ENCODE peak calls at places on chromosomes 11 and 22, in four cellular contexts. O is HepG2, Q is K562, X is GM12878. U is an unnamed sample.

GRCh38 chr11:70948855-70949551 is 303.4 kb downstream of the SHANK2 start:
- DNase-seq in O (no peak), Q (no peak), X (no peak), U (no peak)

GRCh38 chr11:10856689-10857603 is 907 bp downstream of the ZBED5 start:
- DNase-seq in O (peak; percentile 48), Q (peak; percentile 73), X (peak; percentile 15), U (peak; percentile 39)

GRCh38 chr11:116984186-116984585 is 114.0 kb downstream of the SIK3 start:
- DNase-seq in O (peak; percentile 68), Q (no peak), X (no peak), U (no peak)

GRCh38 chr11:46724088-46724487 is 5.1 kb downstream of the F2 start:
- DNase-seq in O (no peak), Q (no peak), X (no peak), U (no peak)

GRCh38 chr22:50576070-50576469 is 2.2 kb downstream of the CPT1B start:
- DNase-seq in O (peak; percentile 81), Q (peak; percentile 79), X (no peak), U (peak; percentile 69)

GRCh38 chr11:68386331-68386978 is 74.1 kb downstream of the LRP5 start:
- DNase-seq in O (no peak), Q (peak; percentile 23), X (no peak), U (no peak)

GRCh38 chr11:8768625-8769333 is 86.2 kb downstream of the RPL27A start:
- DNase-seq in O (peak; percentile 39), Q (peak; percentile 61), X (no peak), U (peak; percentile 44)

GRCh38 chr11:86977441-86978050 is 22.4 kb upstream of the FZD4 start:
- DNase-seq in O (no peak), Q (no peak), X (no peak), U (no peak)

GRCh38 chr22:35575116-35575748 is 34.6 kb downstream of the RASD2 start:
- DNase-seq in O (no peak), Q (peak; percentile 16), X (no peak), U (no peak)

GRCh38 chr11:61963016-61963281 is 4.5 kb downstream of the FTH1 start:
- DNase-seq in O (no peak), Q (peak; percentile 68), X (no peak), U (no peak)

GRCh38 chr22:20803696-20804324 is 29.9 kb downstream of the SERPIND1 start:
- DNase-seq in O (peak; percentile 40), Q (peak; percentile 84), X (no peak), U (peak; percentile 39)
- TF ChIP-seq POLR2AphosphoS2 in O (no peak), Q (no peak), X (no peak), U (no peak)

GRCh38 chr11:82873919-82874333 is 26.3 kb downstream of the PRCP start:
- DNase-seq in O (no peak), Q (no peak), X (no peak), U (no peak)
- TF ChIP-seq SMC3 in O (no peak), Q (no peak), X (no peak), U (no peak)

DNA sequence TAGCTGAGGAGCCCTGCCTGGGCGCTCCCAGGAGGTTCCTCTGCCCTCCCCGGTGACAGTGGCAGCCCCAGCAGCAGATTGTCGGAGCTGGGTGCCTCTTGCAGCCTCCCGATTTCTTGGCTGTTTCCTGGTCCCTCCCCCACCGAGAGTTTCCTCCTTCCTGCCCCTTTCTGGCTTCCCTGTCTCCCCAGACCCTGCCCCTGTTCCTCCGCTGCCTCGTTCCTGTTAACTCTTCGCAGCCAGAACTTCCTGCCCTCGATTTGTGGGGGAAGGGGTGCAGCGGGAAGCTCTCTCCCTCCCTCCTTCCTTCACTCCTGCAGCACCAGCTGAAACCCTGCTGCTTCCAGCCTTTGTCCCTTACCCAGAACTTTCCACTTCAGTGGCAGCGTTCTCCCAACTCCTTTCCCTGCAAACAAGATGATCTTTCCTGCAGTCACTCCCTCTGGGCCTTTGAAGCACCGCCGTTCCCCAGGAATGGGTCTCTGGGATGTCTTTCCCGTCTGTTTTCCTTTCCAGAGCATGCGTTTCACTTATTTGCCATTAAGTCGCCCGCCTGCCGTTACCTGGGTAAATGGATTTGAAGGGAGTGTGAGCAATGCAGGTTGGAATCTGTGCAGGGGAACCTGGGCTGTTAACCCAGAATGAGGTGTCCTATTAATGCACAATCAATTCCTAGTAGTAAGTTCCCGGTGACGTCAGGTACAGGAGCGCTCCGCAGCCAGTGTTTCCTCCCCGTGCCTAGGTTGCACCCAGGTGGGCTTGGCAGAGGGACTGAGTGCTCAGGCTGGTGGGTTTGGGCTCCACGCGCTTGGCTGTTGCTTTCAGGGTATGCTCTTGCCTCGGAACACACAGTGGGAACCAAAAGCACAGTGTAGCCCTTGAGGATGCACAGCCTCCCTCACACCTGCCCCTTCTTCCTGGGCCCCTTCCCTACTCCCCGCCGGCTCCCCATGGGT is 4.3 kb downstream of the GRK2 start:
- DNase-seq in O (no peak), Q (no peak), X (no peak), U (no peak)
- TF ChIP-seq POLR2AphosphoS2 in O (no peak), Q (no peak), X (no peak), U (no peak)

DNA sequence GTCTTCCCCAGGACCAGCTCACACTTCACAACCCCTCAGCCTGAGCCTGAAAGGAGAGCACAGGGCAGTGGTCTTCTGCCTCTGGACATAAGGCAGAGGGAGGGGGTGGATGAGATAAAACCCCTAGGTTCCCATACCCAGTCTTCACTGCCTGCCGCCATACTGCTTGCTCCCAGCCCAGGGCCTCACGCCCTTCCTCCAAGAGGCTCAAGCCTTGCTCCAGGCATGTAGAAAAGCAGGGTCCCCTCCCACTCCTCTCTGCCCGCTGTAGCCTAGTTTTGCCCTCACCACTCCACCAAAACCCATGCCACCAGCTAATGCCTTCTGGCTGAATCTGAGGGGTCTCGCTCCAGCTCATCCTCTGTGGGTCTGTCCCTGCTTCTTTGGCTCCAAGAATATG is 5.2 kb downstream of the ARRB1 start:
- DNase-seq in O (no peak), Q (no peak), X (no peak), U (no peak)
- TF ChIP-seq SMC3 in O (no peak), Q (no peak), X (no peak), U (no peak)

DNA sequence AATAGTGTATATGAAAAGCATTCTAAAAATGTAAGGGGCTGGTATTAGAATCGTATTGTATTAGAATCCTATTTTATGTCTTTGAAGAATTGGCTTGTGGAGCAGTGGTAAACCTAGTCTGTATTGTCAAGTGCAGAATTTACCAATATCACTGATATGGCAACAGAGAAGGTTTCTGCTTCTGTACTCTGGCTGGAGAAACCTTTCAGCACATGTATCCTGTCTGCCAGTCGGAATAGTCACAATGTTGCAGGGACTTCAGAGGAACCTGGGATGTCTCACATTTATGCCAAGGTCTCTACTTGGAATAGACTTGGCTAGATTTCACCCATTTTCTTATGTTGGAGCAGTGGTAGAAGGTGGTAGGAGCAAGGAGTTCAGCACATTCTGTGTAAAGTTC is 4.4 kb downstream of the MTMR3 start:
- DNase-seq in O (no peak), Q (no peak), X (no peak), U (no peak)
- TF ChIP-seq POLR2AphosphoS2 in O (no peak), Q (no peak), X (no peak), U (no peak)

GRCh38 chr11:88338223-88338661 is 706 bp upstream of the CTSC start:
- DNase-seq in O (peak; percentile 77), Q (peak; percentile 64), X (no peak), U (peak; percentile 57)
- TF ChIP-seq SMC3 in O (peak; percentile 20), Q (no peak), X (no peak), U (no peak)

DNA sequence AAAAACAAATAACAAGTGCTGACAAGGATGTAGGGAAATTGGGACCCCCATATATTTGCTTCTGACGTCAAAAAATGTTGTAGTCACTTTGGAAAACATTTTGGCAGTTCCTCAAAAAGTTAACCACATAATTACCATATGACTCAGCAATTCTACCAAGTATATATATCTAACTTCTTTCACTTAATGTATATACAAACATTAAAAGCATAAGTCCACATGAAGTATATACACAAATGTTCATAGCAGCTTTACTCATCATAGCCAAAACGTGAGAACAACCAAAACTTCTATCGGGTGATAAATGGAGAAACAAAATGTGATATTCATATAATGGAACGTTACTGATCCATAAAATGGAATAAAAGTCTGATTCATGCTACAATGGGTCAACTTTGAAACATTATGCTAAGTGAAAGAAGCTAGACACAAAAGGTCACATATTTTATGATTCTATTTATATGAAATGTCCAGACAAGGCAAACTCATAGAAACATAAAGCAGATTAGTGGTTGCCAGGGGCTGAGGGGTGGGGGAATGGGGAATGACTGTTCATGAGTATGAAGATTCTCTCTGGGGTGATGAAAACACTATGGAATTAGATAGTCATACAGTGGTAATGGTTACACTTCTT is 48.7 kb upstream of the TEAD1 start:
- DNase-seq in O (no peak), Q (peak; percentile 31), X (no peak), U (peak; percentile 28)
- TF ChIP-seq POLR2AphosphoS2 in O (no peak), Q (no peak), X (no peak), U (no peak)

DNA sequence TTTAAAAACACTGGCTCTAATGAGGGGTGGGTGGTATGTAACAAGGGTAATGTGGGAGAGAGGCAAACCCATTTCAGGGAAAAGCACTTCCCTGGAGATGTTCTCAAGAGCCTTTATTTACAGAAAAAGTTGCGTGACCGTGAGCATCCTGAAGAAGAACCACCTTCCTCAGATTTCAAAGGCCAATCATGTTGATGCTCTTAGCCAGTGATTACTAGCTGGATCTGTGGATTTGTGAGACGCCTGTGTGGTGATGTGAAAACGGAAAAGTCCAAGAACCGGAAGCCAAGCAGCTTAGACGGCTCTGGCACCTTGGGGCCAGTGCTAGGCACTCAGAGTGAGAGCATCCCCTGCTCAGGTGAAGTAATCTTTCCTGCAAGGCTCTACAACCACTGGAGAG is 12.6 kb upstream of the UBASH3B start:
- DNase-seq in O (no peak), Q (no peak), X (no peak), U (peak; percentile 57)
- TF ChIP-seq SMC3 in O (no peak), Q (no peak), X (no peak), U (no peak)